ENCODE peak calls at places on chromosomes 2 and 18, in five cellular contexts. T is MCF 10A, R is K562, I is suprapubic skin, W is tibial artery. G is an unnamed sample.
A peak's percentile ranks its signal among the peaks of the same experiment; 100 is the strongest.

GRCh38 chr18:75896865-75897264 is 469.4 kb upstream of the SMIM21 start:
- DNase-seq in T (peak; percentile 46), R (no peak), I (no peak), W (no peak), G (no peak)

GRCh38 chr18:29874519-29875098 is 1167.9 kb downstream of the DSC3 start:
- DNase-seq in T (peak; percentile 76), R (peak; percentile 20), I (no peak), W (no peak), G (peak; percentile 29)

GRCh38 chr18:11733031-11733430 is 44.0 kb downstream of the GNAL start:
- DNase-seq in T (peak; percentile 75), R (peak; percentile 79), I (peak; percentile 89), W (peak; percentile 84), G (peak; percentile 79)

GRCh38 chr18:54416459-54416858 is 58.8 kb downstream of the C18orf54 start:
- DNase-seq in T (no peak), R (no peak), I (no peak), W (no peak), G (no peak)

GRCh38 chr2:238569415-238570195 is 142.9 kb downstream of the ASB1 start:
- DNase-seq in T (no peak), R (no peak), I (peak; percentile 72), W (peak; percentile 70), G (no peak)

GRCh38 chr2:37203708-37204107 is 7.4 kb downstream of the CEBPZOS start:
- DNase-seq in T (no peak), R (no peak), I (no peak), W (no peak), G (no peak)

GRCh38 chr2:1739961-1740713 is 4.2 kb downstream of the PXDN start:
- DNase-seq in T (no peak), R (no peak), I (peak; percentile 74), W (no peak), G (no peak)

GRCh38 chr2:109337221-109337620 is 208.2 kb downstream of the SH3RF3 start:
- DNase-seq in T (no peak), R (no peak), I (no peak), W (no peak), G (no peak)

GRCh38 chr2:118065927-118066326 is 22.3 kb upstream of the INSIG2 start:
- DNase-seq in T (peak; percentile 16), R (no peak), I (no peak), W (no peak), G (no peak)

GRCh38 chr2:29923110-29923721 is 1.8 kb upstream of the ALK start:
- DNase-seq in T (peak; percentile 83), R (peak; percentile 67), I (no peak), W (no peak), G (peak; percentile 37)

GRCh38 chr18:28960146-28960545 is 783.2 kb upstream of the CDH2 start:
- DNase-seq in T (peak; percentile 48), R (no peak), I (no peak), W (no peak), G (no peak)

GRCh38 chr18:59606193-59607175 is 90.7 kb downstream of the CCBE1 start:
- DNase-seq in T (no peak), R (no peak), I (no peak), W (no peak), G (no peak)

GRCh38 chr2:28707592-28707991 is 44.0 kb upstream of the PPP1CB start:
- DNase-seq in T (no peak), R (no peak), I (no peak), W (no peak), G (no peak)

GRCh38 chr2:170530284-170530745 is 184.8 kb upstream of the SP5 start:
- DNase-seq in T (peak; percentile 81), R (no peak), I (peak; percentile 89), W (peak; percentile 91), G (peak; percentile 49)

DNA sequence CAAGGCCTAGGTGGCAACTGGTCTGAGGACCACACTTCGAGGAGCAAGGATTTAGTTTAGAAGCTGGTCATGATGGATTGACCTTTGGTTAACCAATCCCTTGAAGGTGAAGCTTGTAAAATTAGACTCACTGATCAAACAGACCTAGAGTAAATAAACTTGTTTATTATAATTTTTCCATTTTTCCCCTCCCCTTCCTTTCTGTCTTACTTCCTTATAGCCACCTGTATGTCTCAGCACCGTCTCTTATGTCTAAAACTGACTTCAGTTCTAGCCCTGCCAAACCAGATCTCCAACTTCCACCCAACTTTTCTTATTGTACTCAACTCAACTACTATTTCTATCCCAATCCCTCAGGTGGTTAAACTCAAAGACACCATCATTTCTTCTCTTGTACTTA is 92.8 kb upstream of the THOC1 start:
- DNase-seq in T (no peak), R (no peak), I (no peak), W (no peak), G (no peak)
- TF ChIP-seq CTCF in T (no peak), R (no peak), I (no peak), W (no peak), G (no peak)

GRCh38 chr2:101790856-101791255 is 93.3 kb downstream of the MAP4K4 start:
- DNase-seq in T (no peak), R (no peak), I (no peak), W (no peak), G (no peak)

GRCh38 chr2:101795033-101795432 is 97.5 kb downstream of the MAP4K4 start:
- DNase-seq in T (no peak), R (no peak), I (no peak), W (no peak), G (no peak)

GRCh38 chr2:101792208-101792607 is 94.7 kb downstream of the MAP4K4 start:
- DNase-seq in T (no peak), R (no peak), I (no peak), W (no peak), G (no peak)

GRCh38 chr2:101794141-101794540 is 96.6 kb downstream of the MAP4K4 start:
- DNase-seq in T (no peak), R (no peak), I (no peak), W (no peak), G (no peak)

DNA sequence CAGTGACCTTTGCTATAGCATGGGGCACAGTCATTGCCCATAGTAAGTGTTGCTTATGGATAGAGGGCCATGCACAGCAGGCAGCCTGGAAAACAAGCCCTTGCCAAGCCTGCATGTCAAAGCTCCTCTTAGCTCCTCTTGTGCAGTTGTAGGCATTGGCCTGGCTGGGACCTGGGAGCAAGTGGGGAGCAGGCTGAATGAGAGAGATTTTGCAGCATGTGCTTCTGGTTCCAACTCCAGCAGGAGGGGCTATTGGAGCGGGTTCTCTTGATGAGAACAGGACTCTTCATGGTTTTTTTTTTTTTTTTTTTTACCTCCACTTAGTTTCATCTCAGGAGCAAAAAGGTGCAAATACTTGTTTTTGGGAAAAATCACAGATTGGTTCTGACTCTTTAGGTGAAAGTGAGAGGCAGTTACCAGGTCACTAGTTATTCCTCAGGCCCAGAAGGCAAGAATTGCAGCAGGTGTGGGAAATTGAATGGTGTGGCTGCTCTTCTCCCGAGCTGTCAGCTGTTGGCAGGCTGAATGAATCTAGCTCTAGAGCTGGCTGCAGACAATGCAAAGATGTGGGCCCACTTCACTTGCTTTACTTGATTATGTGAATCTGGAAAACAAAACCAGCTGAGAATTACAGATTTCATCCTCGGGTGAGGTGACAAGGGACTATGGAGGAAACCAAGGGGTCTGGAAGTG is 95.9 kb downstream of the MAP4K4 start:
- DNase-seq in T (no peak), R (no peak), I (no peak), W (no peak), G (no peak)
- TF ChIP-seq CTCF in T (no peak), R (peak; percentile 10), I (no peak), W (no peak), G (peak; percentile 24)

GRCh38 chr2:55017880-55018279 is 32.4 kb downstream of the RTN4 start:
- DNase-seq in T (no peak), R (no peak), I (no peak), W (no peak), G (no peak)

GRCh38 chr2:55017428-55017827 is 32.8 kb downstream of the RTN4 start:
- DNase-seq in T (no peak), R (no peak), I (no peak), W (no peak), G (no peak)

GRCh38 chr2:55022486-55022885 is 27.8 kb downstream of the RTN4 start:
- DNase-seq in T (no peak), R (no peak), I (no peak), W (no peak), G (no peak)

GRCh38 chr2:55018619-55019018 is 31.6 kb downstream of the RTN4 start:
- DNase-seq in T (no peak), R (no peak), I (no peak), W (no peak), G (no peak)

DNA sequence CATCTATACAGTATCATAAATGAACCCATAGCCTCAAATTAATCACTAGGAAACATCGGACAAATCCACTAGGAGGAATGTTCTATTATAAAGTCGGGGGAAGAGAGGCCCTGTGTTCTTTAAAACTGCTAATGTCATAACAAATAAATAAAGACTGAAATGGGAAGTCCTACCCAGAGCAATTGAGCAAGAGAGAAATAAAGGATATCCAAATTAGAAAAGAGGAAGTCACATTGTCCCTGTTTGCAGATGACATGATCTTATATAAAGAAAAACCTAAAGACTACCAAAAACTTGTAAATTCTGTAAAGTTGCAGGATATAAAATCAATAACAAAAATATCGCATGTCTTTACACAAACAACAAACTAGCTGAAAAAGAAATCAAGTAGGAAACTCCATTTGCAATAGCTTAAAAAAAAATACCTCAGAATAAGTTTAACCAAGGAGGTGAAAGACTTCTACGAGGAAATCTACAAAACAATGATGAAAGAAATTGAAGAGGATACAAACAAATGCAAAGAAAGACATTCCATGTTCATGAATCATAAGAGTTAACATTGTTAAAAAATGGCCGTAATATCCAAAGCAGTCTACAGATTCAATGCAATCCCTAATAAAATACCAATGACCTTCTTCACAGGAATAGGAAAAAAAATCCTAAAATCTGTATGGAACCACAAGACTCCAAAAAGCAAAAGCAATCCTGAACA is 30.5 kb downstream of the RTN4 start:
- DNase-seq in T (no peak), R (no peak), I (no peak), W (no peak), G (no peak)
- TF ChIP-seq CTCF in T (no peak), R (no peak), I (no peak), W (no peak), G (no peak)

GRCh38 chr18:55781481-55781957 is 193.5 kb upstream of the TCF4 start:
- DNase-seq in T (peak; percentile 48), R (peak; percentile 11), I (no peak), W (no peak), G (no peak)

GRCh38 chr18:55780591-55781071 is 192.6 kb upstream of the TCF4 start:
- DNase-seq in T (no peak), R (no peak), I (no peak), W (no peak), G (no peak)

GRCh38 chr18:55779461-55779710 is 191.4 kb upstream of the TCF4 start:
- DNase-seq in T (no peak), R (no peak), I (no peak), W (no peak), G (no peak)

GRCh38 chr18:55778731-55779460 is 190.9 kb upstream of the TCF4 start:
- DNase-seq in T (no peak), R (no peak), I (no peak), W (no peak), G (no peak)

GRCh38 chr18:55779711-55780590 is 192.0 kb upstream of the TCF4 start:
- DNase-seq in T (no peak), R (peak; percentile 14), I (no peak), W (no peak), G (peak; percentile 28)
- TF ChIP-seq CTCF in T (no peak), R (peak; percentile 48), I (peak; percentile 1), W (no peak), G (peak; percentile 35)

G was measured in progenitor cell of endocrine pancreas.